ENCODE peak calls at places on chromosomes 2 and 18, in six cellular contexts. V is OCI-LY7, O is astrocyte, P is AG04449, L is chondrocyte, Y is upper lobe of right lung. R is an unnamed sample.

GRCh38 chr2:121501070-121501469 is 29.6 kb upstream of the RNU4ATAC start:
- DNase-seq in Y (no peak), P (peak), V (no peak), O (peak), L (no peak), R (no peak)

GRCh38 chr2:125581561-125581960 is 1074.4 kb upstream of the GYPC start:
- DNase-seq in Y (no peak), V (no peak), L (no peak), O (no peak), P (no peak), R (no peak)

GRCh38 chr18:10508546-10508945 is 17.3 kb upstream of the NAPG start:
- DNase-seq in Y (no peak), V (no peak), O (no peak), P (no peak), L (no peak), R (no peak)

GRCh38 chr2:222272446-222273035 is 26.3 kb downstream of the PAX3 start:
- DNase-seq in L (no peak), P (no peak), O (no peak), Y (no peak), V (no peak), R (no peak)

GRCh38 chr2:136305517-136306192 is 187.7 kb upstream of the CXCR4 start:
- DNase-seq in Y (no peak), O (no peak), V (no peak), L (no peak), P (no peak), R (no peak)

GRCh38 chr2:96959406-96960110 is 26.8 kb downstream of the FAM178B start:
- DNase-seq in Y (no peak), P (no peak), O (no peak), V (no peak), L (no peak), R (no peak)

GRCh38 chr2:64111426-64111825 is 32.8 kb downstream of the PELI1 start:
- DNase-seq in P (no peak), Y (no peak), V (no peak), L (no peak), O (no peak), R (no peak)

GRCh38 chr2:238174701-238175100 is 15.9 kb downstream of the ERFE start:
- DNase-seq in Y (no peak), V (no peak), O (no peak), L (no peak), P (no peak), R (no peak)

GRCh38 chr2:42182654-42183308 is 13.6 kb downstream of the EML4 start:
- DNase-seq in L (no peak), P (no peak), Y (no peak), O (no peak), V (no peak), R (no peak)

GRCh38 chr18:36337679-36338419 is 40.3 kb downstream of the FHOD3 start:
- DNase-seq in V (no peak), O (no peak), P (no peak), Y (no peak), L (no peak), R (no peak)

GRCh38 chr2:96342085-96342484 is 6.5 kb downstream of the NCAPH start:
- DNase-seq in L (no peak), V (no peak), P (no peak), Y (no peak), O (peak), R (no peak)

GRCh38 chr18:45412577-45412976 is 202.7 kb upstream of the SLC14A2 start:
- DNase-seq in Y (no peak), O (no peak), P (no peak), L (no peak), V (no peak), R (no peak)

GRCh38 chr2:231015462-231015861 is 19.5 kb downstream of the SPATA3 start:
- DNase-seq in P (no peak), Y (no peak), O (no peak), L (no peak), V (no peak), R (no peak)

GRCh38 chr2:156817430-156817829 is 381.3 kb downstream of the GPD2 start:
- DNase-seq in L (no peak), V (no peak), O (no peak), Y (no peak), P (no peak), R (no peak)

GRCh38 chr2:7010376-7010775 is 93.2 kb downstream of the RNF144A start:
- DNase-seq in V (no peak), L (no peak), P (peak), O (peak), Y (no peak), R (no peak)

GRCh38 chr2:43743706-43744105 is 30.1 kb upstream of the DYNC2LI1 start:
- DNase-seq in V (no peak), L (no peak), Y (no peak), O (peak), P (no peak), R (no peak)

GRCh38 chr2:19377717-19378116 is 19.3 kb upstream of the OSR1 start:
- DNase-seq in L (no peak), V (no peak), O (no peak), P (no peak), Y (no peak), R (no peak)
- TF ChIP-seq CTCF in L (no peak), V (peak), O (no peak), P (no peak), Y (no peak), R (no peak)

GRCh38 chr18:44096016-44096415 is 584.7 kb upstream of the SETBP1 start:
- DNase-seq in L (no peak), O (no peak), V (no peak), Y (no peak), P (no peak), R (no peak)

GRCh38 chr18:44093253-44093652 is 587.4 kb upstream of the SETBP1 start:
- DNase-seq in V (no peak), P (no peak), L (no peak), O (peak), Y (no peak), R (no peak)

DNA sequence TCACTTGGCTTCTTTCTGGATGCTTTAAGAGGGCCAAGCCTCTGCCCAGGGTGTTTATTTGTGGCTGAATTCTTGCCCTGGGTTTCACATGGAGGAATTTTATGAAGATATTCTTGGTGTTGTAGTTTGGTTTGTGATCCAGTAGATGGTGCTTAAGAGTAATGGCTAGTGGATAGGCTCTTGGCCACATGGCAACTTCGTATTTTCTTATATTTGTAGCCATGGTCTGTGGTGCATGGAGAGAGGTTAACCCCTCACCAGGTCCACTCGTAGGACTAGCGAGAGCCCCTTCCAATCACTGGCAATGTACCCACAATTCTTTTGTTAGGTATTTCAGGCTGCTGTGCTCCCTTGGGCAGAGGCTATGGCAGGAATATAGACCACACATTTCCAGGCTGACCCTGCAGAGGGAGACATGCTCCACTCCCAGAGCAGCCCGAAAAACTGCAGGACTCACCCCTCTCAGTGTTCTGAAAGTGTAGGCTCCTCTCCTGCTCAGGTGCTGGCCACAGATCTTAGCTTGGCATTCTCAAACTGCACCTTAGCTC is 582.1 kb upstream of the SETBP1 start:
- DNase-seq in O (peak), Y (no peak), P (no peak), V (no peak), L (no peak), R (no peak)
- TF ChIP-seq CTCF in O (peak), Y (peak), P (peak), V (peak), L (peak), R (peak)

DNA sequence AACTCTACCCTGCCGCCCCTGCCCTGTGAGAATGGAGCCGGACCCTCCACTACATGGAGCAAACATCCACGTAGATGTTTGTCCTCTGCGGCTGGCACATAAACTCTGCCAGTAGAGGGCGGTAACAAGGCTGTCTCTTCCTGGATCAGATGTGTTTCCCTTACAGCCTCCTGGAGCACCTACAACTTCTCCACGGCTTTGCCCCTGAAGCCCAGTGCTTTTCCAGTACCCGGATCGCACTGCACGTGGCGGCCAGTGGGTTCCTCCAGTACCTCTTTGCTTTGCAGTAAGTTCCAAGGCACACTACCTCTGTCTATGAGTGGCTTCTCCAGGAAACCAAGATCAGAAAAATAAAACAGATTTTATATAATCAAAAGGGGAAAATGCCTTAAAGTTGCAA is 651.3 kb downstream of the DCDC2C start:
- DNase-seq in O (no peak), Y (peak), L (no peak), P (no peak), V (peak), R (no peak)
- TF ChIP-seq CTCF in O (no peak), Y (peak), L (peak), P (no peak), V (peak), R (peak)

DNA sequence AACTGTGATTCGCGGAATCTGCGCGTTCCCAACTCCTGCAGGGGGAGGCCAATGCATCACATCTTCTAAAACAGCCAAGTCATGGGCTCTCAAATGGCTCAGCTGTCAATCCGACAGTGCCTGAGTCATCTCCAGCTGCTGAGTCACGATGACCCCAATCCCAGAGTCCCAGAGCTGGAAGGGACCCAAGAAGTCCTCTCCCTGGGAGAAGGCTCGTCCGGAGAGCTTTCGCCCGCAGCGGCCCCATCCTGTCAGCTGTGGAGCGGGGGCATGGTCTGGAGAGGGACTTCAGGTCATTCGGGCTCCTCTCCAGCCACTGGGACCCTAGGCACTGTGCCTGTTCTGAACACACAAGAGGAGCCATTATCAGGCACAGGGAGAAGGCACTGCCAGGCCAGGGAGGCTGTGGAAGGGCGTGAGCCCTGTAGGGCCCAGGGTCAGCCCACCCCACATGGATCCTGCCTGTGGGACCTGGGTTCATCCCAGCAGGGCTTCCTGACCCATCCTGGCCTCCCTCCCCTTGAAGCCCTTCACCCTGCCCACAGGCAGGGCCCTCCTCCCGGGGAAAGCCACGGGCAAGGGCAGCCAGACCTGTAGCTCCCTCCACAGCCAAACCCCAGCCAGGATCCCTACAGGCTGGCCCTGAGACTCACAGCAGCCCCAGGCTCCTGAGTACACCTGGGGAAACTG is 47.6 kb upstream of the GPC1 start:
- DNase-seq in V (no peak), Y (no peak), P (peak), O (peak), L (peak), R (peak)
- TF ChIP-seq CTCF in V (no peak), Y (no peak), P (no peak), O (no peak), L (peak), R (no peak)

DNA sequence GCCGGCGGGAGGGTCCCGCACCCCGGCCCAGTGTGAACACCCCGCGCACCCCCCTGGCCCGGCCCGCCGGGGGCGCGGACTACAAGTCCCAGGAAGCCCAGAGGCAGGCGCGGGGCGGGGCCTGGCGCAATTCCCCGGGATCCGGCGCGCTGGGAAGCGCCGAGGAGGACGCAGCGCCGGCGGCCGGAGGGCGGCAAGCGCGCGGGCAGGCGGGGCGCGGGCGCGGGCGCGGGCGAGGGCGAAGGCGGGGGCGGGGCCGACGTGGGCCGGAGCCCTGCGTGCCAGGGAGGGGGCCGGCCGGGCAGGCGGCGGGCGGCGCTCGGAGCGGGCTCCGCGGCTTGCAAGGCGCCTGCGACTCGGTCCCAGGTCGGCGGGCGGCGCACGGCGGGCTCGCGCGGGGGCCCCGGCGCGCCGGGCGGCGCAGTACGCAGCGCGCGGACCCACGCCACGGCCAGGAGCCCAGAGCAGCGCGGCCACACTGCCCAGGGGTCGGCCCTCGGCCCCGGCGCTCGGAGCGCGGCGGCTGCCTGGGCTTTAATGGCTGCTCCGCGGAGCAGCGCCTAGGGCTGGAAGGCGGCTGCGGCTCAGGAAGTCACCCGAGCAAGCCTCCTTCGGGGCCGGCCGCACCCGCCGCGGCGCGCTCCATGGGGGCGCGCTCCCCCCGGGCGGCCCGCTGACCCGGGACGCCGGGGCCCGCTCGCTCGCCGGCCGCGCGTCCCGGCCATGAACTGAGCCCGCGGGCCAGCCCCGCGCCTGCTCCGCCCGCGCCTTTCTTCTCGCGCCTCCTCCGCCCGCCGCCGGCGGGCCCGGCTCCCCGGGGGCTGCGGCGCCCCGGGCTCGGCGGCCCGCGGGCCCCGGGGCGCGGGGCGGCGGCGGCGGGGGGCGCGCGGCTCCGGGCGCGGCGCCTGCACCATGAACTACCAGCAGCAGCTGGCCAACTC is at the start of gene AGAP1:
- DNase-seq in O (peak), Y (peak), V (no peak), L (no peak), P (no peak), R (peak)
- TF ChIP-seq CTCF in O (no peak), Y (no peak), V (no peak), L (no peak), P (no peak), R (no peak)

R was measured in osteocyte.